ENCODE peak calls at places on chromosome 21, in eight cellular contexts. F is lung; M is cardiac muscle cell; W is CD8-positive, alpha-beta T cell; E is body of pancreas; U is astrocyte of the spinal cord; Y is GM23338; N is ovary. H is an unnamed sample.
A peak's percentile ranks its signal among the peaks of the same experiment; 100 is the strongest.

GRCh38 chr21:44455524-44456206 is 355 bp downstream of the LRRC3 start:
- DNase-seq in F (peak; percentile 51), M (peak; percentile 40), W (peak; percentile 5), E (peak; percentile 59), U (peak; percentile 2), Y (peak; percentile 54), N (peak; percentile 61), H (peak; percentile 34)

GRCh38 chr21:33025471-33026298 is at the start of gene OLIG2:
- DNase-seq in F (no peak), M (no peak), W (no peak), E (no peak), U (no peak), Y (peak; percentile 98), N (no peak), H (no peak)

GRCh38 chr21:33139084-33139483 is 69.1 kb downstream of the OLIG1 start:
- DNase-seq in F (no peak), M (no peak), W (no peak), E (no peak), U (no peak), Y (no peak), N (no peak), H (no peak)

GRCh38 chr21:42061195-42061865 is 9.8 kb upstream of the UMODL1 start:
- DNase-seq in F (peak; percentile 50), M (no peak), W (no peak), E (peak; percentile 66), U (no peak), Y (no peak), N (no peak), H (peak; percentile 93)

GRCh38 chr21:41345934-41346685 is 15.7 kb upstream of the MX2 start:
- DNase-seq in F (no peak), M (no peak), W (no peak), E (peak; percentile 68), U (no peak), Y (no peak), N (no peak), H (no peak)

GRCh38 chr21:33685613-33686197 is 43.4 kb downstream of the ITSN1 start:
- DNase-seq in F (no peak), M (peak; percentile 52), W (no peak), E (no peak), U (peak; percentile 75), Y (peak; percentile 41), N (no peak), H (no peak)

GRCh38 chr21:42707207-42707830 is 53.9 kb downstream of the PDE9A start:
- DNase-seq in F (no peak), M (no peak), W (no peak), E (no peak), U (no peak), Y (no peak), N (no peak), H (no peak)

GRCh38 chr21:42093991-42094417 is 22.9 kb downstream of the UMODL1 start:
- DNase-seq in F (no peak), M (peak; percentile 60), W (no peak), E (peak; percentile 17), U (peak; percentile 96), Y (no peak), N (no peak), H (no peak)

GRCh38 chr21:42151148-42152074 is 67.5 kb upstream of the ABCG1 start:
- DNase-seq in F (no peak), M (no peak), W (no peak), E (no peak), U (no peak), Y (no peak), N (peak; percentile 19), H (no peak)

GRCh38 chr21:8991088-8991907 is 1530.1 kb upstream of the TPTE start:
- DNase-seq in F (no peak), M (no peak), W (no peak), E (no peak), U (no peak), Y (peak; percentile 76), N (no peak), H (no peak)

GRCh38 chr21:33684923-33685560 is 42.7 kb downstream of the ITSN1 start:
- DNase-seq in F (no peak), M (peak; percentile 46), W (no peak), E (no peak), U (peak; percentile 50), Y (peak; percentile 59), N (no peak), H (peak; percentile 40)

DNA sequence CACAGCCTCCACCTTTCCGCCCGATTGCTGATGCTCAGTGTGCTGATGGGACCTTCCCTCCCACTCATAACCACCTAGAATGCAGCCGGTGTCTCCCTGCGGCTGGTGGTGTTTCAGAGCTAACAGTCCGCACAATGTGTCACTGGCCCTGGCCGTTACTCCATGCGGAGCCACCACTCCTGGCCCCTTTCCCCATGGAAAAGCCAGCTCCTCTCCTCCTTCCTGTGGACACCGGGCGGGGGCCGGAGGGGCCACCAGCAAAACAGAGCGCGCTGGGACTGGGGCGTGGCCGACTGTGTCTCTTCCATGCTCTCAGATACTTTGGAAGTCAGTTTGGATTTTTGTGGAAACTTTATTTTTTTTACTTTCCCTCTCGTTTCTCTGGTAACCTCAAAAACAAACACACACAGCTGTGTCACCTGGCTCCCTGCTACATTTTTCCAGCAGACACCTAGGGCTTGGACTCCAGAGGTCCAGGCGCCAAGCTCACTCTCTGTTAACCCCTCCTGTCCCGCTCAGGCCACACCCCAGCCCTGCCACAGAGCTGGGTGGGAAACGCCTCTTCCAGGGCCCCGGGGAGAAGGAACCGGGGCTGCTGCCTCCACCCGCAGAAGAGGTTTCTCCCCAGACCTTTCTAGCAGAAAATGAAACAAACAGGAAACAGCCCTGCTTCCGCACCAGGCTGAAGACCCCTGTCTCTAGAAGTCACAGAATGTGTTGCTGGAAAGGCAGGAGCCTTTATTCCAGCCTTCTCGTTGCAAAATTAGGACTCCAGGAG is 32.5 kb upstream of the COL6A2 start:
- DNase-seq in F (peak; percentile 29), M (peak; percentile 70), W (no peak), E (peak; percentile 38), U (peak; percentile 84), Y (no peak), N (peak; percentile 73), H (no peak)
- H3K4me3 ChIP-seq in F (no peak overlapping the region), M (no peak overlapping the region), W (peak overlapping the region; percentile 28), E (no peak overlapping the region), U (no peak overlapping the region), Y (no peak overlapping the region), N (no peak overlapping the region), H (no peak overlapping the region)

DNA sequence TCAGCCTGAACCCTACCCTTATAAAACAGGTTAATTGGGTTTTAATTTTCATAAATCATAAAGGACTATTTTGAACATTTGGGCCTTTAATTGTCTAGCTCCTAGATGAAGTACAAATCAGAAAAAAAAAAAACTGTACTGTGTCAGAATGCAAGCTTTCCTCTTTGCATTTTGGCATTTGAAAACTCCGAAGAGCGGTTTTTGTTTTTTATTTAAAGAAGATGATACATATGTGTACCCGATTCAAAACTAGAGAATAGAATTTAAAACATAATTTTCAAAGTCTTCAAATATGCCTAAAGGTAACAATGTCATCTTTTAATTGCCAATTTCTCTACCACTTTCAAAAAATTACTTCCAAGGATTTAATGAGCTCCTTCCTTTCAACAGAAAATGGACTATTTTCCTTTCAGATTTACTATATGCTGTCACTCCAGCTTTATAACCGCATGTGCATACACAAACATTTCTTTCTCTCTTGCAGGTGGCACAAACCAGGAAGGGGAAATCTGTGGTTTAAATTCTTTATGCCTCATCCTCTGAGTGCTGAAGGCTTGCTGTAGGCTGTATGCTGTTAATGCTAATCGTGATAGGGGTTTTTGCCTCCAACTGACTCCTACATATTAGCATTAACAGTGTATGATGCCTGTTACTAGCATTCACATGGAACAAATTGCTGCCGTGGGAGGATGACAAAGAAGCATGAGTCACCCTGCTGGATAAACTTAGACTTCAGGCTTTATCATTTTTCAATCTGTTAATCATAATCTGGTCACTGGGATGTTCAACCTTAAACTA is 33.7 kb downstream of the MRPL39 start:
- DNase-seq in F (no peak), M (peak; percentile 74), W (peak; percentile 9), E (no peak), U (peak; percentile 91), Y (no peak), N (no peak), H (peak; percentile 83)
- TF ChIP-seq CTCF in F (no peak), M (no peak), W (no peak), E (no peak), U (no peak), Y (no peak), N (no peak), H (no peak)

DNA sequence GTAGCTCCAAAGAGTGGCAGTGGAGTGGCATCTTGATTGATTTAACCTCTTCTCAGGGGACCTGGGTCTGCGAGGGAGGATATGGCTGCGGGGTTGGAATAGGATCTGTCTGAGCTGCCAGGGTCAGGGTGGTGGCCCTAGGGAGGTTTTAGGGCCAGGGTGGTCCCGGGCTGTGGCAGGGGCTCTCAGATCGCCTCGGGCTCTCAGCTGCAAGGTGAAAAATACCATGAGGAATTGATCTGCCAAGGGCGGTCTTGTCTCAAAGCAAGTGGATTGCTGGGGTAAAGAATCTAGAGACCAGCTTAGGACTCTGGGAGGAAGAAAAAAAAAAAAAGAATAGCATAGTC is 3.7 kb downstream of the SIM2 start:
- DNase-seq in F (no peak), M (no peak), W (no peak), E (no peak), U (no peak), Y (no peak), N (no peak), H (no peak)
- H3K4me3 ChIP-seq in F (no peak overlapping the region), M (no peak overlapping the region), W (no peak overlapping the region), E (no peak overlapping the region), U (no peak overlapping the region), Y (peak overlapping the region; percentile 59), N (no peak overlapping the region), H (no peak overlapping the region)

DNA sequence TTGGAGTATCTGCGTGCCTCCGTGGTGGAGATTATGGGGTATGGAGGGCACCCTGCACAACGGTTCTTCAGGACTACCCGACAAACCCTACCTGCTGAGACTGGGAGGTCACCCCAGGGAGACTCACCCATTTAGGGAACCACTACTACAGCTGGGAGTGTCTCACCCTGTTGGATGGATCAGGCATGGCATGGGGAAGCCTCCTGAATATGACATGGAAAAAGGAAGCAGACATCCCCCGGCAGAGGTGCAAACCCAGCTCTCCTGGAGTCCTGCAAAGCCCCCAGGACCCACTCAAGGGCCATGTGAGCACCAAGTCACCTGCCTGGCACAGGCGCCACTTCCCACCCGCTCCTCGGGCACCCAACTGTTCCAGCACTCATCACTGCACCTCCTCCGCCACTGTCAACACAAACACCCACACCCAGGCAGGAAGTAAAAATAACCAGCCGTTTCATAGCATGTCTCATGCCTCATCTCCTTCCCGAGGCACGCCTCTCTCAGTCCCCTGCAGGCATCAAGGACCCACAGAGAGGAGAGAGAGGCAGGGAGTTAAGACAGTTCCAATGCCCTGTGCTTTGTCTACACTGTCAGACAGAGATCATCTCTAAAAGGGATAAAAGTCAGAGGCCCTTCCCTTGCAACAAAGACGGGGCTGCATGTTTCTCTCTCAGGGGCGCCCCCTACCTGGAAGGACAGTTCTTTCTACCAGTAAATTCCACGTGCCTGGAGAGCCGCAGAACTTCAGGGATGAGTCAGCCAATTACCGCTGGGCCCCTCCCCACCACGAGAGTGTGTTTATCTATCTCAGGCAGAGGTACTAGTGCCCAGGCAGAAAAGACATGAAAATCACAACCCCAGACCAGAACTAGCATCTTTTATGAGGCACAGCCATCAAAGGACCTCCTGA is 150.1 kb upstream of the SOD1 start:
- DNase-seq in F (no peak), M (peak; percentile 44), W (peak; percentile 59), E (no peak), U (peak; percentile 53), Y (peak; percentile 84), N (no peak), H (peak; percentile 58)
- TF ChIP-seq CTCF in F (no peak), M (peak; percentile 33), W (peak; percentile 36), E (no peak), U (peak; percentile 43), Y (peak; percentile 62), N (no peak), H (peak; percentile 9)

DNA sequence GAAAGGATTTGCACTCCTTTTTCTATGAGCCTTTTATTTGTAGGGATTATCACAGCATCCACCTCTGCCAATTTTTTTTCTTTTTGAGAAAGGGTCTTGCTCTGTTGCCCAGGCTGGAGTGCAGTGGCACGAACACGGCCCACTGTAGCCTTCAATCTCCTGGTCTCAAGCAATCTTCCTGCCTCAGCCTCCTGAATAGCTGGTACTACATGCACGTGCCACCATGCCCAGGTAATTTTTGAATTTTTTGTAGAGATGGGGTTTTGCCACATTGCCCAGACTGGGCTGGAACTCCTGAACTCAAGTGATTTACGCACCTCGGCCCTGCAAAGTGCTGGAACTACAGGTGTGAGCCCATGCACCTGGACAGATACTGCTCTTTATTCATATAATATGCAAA is 2.1 kb downstream of the SAMSN1 start:
- DNase-seq in F (no peak), M (no peak), W (no peak), E (no peak), U (no peak), Y (no peak), N (no peak), H (no peak)
- H3K4me3 ChIP-seq in F (no peak overlapping the region), M (no peak overlapping the region), W (peak overlapping the region; percentile 6), E (no peak overlapping the region), U (no peak overlapping the region), Y (no peak overlapping the region), N (no peak overlapping the region), H (peak overlapping the region; percentile 90)